ENCODE peak calls at places on chromosomes 4 and X, in seven cellular contexts. X, S, Z, D, O, G and J are unnamed samples.

GRCh38 chr4:94897023-94897422 is 139.3 kb downstream of the BMPR1B start:
- DNase-seq in Z (no peak), G (no peak), X (no peak), O (no peak), S (peak), D (no peak), J (no peak)

GRCh38 chr4:184824776-184825393 is 883 bp downstream of the ACSL1 start:
- DNase-seq in X (no peak), S (no peak), G (peak), Z (peak), O (no peak), D (no peak), J (no peak)

GRCh38 chr4:17027495-17027894 is 129.1 kb upstream of the LDB2 start:
- DNase-seq in D (no peak), G (peak), O (no peak), Z (no peak), X (no peak), S (no peak), J (peak)

GRCh38 chrX:135295238-135295943 is 13.9 kb upstream of the ETDC start:
- DNase-seq in X (peak), Z (peak), G (peak), O (peak), D (peak), S (peak), J (peak)

GRCh38 chr4:7287918-7288280 is 95.6 kb downstream of the SORCS2 start:
- DNase-seq in G (no peak), X (no peak), Z (no peak), D (no peak), S (no peak), O (no peak), J (no peak)

GRCh38 chr4:125590158-125590557 is 275.4 kb downstream of the FAT4 start:
- DNase-seq in S (no peak), X (no peak), O (no peak), G (no peak), D (no peak), Z (no peak), J (no peak)

GRCh38 chrX:55342533-55343501 is 78.1 kb upstream of the PAGE3 start:
- DNase-seq in X (peak), G (no peak), Z (peak), D (peak), S (peak), O (no peak), J (no peak)

GRCh38 chrX:69145714-69146113 is 19.5 kb downstream of the PJA1 start:
- DNase-seq in S (no peak), O (no peak), G (no peak), X (no peak), D (no peak), Z (peak), J (no peak)

GRCh38 chr4:72302981-72303704 is 265.9 kb downstream of the ADAMTS3 start:
- DNase-seq in D (peak), S (peak), G (peak), O (peak), Z (peak), X (peak), J (peak)

GRCh38 chr4:147740176-147740575 is 8.3 kb downstream of the ARHGAP10 start:
- DNase-seq in X (no peak), G (no peak), S (no peak), D (no peak), Z (no peak), O (no peak), J (no peak)

GRCh38 chr4:150375025-150375424 is 206.9 kb upstream of the MAB21L2 start:
- DNase-seq in S (no peak), G (no peak), X (no peak), D (no peak), O (no peak), Z (no peak), J (no peak)

GRCh38 chr4:5399790-5400421 is 308.5 kb downstream of the EVC2 start:
- DNase-seq in Z (peak), S (peak), O (peak), D (peak), X (peak), G (peak), J (peak)

GRCh38 chr4:186781032-186781917 is 57.6 kb upstream of the FAT1 start:
- DNase-seq in S (no peak), D (no peak), X (no peak), O (no peak), Z (no peak), G (peak), J (peak)

GRCh38 chr4:7389101-7389701 is 45.5 kb downstream of the PSAPL1 start:
- DNase-seq in X (peak), S (no peak), D (peak), O (no peak), Z (no peak), G (no peak), J (no peak)

GRCh38 chrX:154458954-154459829 is 1.1 kb downstream of the PLXNA3 start:
- DNase-seq in X (no peak), O (no peak), D (no peak), G (no peak), S (peak), Z (no peak), J (no peak)

GRCh38 chr4:113088050-113088449 is 38.6 kb downstream of the ANK2 start:
- DNase-seq in D (no peak), S (no peak), X (no peak), Z (no peak), O (no peak), G (no peak), J (no peak)

GRCh38 chrX:94204524-94204923 is 530.5 kb downstream of the FAM133A start:
- DNase-seq in D (no peak), S (peak), O (no peak), G (no peak), Z (peak), X (no peak), J (no peak)

GRCh38 chrX:23513121-23513520 is 154.2 kb upstream of the PRDX4 start:
- DNase-seq in X (peak), D (no peak), G (no peak), O (no peak), S (peak), Z (no peak), J (no peak)

GRCh38 chr4:183124228-183124627 is 25.2 kb downstream of the WWC2 start:
- DNase-seq in G (no peak), S (no peak), O (no peak), Z (no peak), X (no peak), D (no peak), J (no peak)

GRCh38 chr4:183129125-183129524 is 30.1 kb downstream of the WWC2 start:
- DNase-seq in D (no peak), X (no peak), Z (no peak), G (no peak), O (no peak), S (no peak), J (no peak)

GRCh38 chr4:183130328-183131155 is 31.5 kb downstream of the WWC2 start:
- DNase-seq in O (no peak), Z (peak), G (no peak), S (no peak), X (no peak), D (no peak), J (peak)

GRCh38 chr4:183129675-183130074 is 30.6 kb downstream of the WWC2 start:
- DNase-seq in G (no peak), X (no peak), O (no peak), Z (no peak), S (no peak), D (no peak), J (no peak)

DNA sequence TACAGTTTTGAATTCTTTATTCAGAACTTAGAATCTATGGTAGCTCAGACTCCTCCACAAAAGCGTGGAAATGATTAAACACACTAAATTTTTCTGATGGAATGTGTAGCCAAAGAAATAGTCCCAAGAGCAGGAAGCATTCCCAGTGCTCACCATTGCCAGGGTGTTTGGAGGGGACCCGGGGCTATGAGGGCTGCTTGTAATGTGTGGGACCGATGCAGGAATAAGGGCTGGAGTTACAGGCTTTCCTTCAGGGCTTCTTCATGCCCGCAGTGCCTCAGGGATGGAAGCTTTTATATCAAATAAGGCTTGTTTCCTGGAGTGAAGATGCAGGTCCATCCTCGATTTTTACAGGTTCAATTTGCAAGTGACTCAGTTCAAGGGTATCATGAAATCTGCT is 25.8 kb downstream of the WWC2 start:
- DNase-seq in G (no peak), D (no peak), S (no peak), Z (peak), O (no peak), X (no peak), J (no peak)
- H2BK5ac ChIP-seq in G (no peak), D (no peak), S (no peak), Z (no peak), O (no peak), X (no peak), J (no peak)

DNA sequence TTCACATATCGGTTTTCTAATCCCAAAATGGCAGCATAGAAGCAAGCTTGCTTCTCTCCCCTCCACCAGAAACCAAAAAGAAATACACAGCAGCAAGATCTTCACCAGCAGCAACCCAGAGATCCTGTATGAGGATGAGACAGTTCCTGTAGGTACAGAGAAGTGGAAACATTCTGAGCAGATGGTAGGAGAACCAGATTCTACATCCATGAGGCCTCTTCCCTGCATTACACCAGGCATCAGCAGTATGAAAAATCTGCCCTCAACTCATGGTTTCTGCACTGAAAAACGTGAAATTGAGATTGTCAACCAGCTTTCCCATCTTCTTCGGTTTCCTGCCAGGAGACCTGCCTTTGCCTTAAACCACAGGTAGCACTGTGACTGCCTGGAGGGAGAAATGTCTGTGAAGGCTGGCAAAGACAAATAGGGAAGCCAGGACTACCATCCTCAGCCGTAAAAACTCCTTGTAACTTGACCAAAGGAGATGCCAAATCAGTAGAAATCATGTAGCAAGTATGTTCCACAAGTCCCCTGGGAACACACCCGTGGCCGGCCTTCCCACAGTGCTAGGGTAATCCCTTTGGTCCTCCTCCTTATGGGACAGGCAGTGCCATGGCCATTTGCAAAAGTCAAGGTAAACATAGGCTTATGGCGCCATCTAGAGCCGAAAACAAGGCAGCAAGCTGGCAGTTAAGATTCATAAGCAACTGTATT is 24.0 kb upstream of the MTHFD2L start:
- DNase-seq in X (peak), O (peak), D (peak), G (peak), Z (peak), S (peak), J (peak)
- H2BK5ac ChIP-seq in X (no peak), O (no peak), D (peak), G (no peak), Z (no peak), S (no peak), J (no peak)

DNA sequence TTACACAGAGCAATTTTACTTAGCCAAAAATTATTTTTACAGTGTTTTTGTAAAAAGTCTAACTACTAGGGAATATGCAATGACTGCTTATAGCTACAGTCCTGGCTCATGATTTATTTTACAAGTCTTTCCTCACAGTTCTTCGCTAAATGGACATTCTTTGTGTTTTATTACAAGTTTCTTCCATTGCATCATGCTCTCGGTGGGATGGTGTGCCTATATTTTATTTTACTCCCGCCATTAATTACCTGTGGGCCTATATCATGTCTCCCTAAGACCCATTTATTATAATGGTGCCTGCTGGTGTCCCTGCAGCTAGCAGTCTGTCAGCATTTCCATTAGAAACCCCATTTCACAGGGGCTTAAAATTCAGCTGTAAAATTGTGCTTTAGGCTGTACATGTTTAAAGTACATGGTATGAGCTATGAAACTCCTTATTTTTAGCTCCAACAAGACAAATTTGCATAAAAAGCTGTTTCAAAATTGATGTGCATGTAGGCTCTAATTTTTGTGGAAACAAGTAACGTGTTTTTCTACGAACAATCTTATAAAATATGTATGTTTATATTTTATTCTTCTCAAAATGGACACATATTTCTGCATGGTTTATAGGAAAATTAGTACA is 227.4 kb downstream of the SLC7A11 start:
- DNase-seq in G (no peak), X (no peak), O (no peak), D (no peak), S (no peak), Z (no peak), J (no peak)
- H2BK5ac ChIP-seq in G (no peak), X (no peak), O (no peak), D (no peak), S (no peak), Z (no peak), J (no peak)

DNA sequence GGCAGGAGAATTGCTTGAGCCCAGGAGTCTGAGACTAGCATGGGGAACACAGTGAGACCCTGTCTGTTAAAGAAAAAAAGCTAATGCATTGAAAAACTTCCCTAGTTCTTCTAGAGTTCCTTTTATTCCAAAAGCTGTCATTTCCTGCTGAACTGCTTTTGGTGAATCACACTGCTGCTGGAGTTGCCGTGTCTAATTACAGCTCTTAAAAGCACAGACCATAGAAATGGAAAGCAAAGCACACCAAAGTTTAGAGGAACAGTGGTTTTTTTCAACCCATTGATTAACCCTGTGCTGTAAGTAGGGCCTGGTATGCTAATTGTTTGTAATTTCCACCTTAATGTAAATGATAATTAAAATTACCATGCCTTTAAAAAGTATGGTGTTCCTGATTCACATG is 52.4 kb downstream of the SEPTIN11 start:
- DNase-seq in Z (peak), S (no peak), X (no peak), O (peak), D (no peak), G (peak), J (peak)
- H2BK5ac ChIP-seq in Z (no peak), S (no peak), X (no peak), O (no peak), D (no peak), G (peak), J (peak)

DNA sequence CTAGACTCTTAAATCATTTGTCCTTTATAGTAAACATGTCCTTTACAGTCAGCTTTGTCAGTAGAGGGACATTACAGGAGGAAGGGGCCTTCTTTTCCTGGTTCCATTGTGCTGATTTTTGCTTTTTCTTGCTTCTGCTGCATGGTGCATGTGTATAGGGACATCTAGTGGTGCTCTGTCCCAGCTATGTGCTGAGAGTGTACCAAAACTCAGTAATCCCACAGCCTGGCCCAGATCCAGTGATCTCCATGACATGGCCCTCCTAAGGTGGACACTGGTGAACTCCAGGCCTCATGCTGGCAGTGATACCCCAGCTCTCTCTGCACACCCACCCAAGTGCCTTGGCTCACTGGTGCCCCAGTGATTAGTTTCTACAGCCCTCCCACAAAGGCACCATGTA is 45.2 kb downstream of the MAGEB17 start:
- DNase-seq in G (peak), X (peak), D (no peak), Z (no peak), O (no peak), S (peak), J (peak)
- H2BK5ac ChIP-seq in G (no peak), X (no peak), D (peak), Z (no peak), O (no peak), S (peak), J (no peak)

GRCh38 chr4:102473476-102473875 is 27.7 kb upstream of the NFKB1 start:
- DNase-seq in G (no peak), X (no peak), O (no peak), D (no peak), S (no peak), Z (no peak), J (no peak)

GRCh38 chr4:102478186-102478585 is 23.0 kb upstream of the NFKB1 start:
- DNase-seq in X (peak), S (no peak), Z (no peak), O (no peak), G (no peak), D (no peak), J (no peak)

GRCh38 chr4:102472441-102473013 is 28.6 kb upstream of the NFKB1 start:
- DNase-seq in X (no peak), D (no peak), O (no peak), G (no peak), S (no peak), Z (no peak), J (no peak)

GRCh38 chr4:102477657-102478056 is 23.5 kb upstream of the NFKB1 start:
- DNase-seq in O (no peak), G (peak), S (no peak), D (no peak), X (no peak), Z (no peak), J (peak)

DNA sequence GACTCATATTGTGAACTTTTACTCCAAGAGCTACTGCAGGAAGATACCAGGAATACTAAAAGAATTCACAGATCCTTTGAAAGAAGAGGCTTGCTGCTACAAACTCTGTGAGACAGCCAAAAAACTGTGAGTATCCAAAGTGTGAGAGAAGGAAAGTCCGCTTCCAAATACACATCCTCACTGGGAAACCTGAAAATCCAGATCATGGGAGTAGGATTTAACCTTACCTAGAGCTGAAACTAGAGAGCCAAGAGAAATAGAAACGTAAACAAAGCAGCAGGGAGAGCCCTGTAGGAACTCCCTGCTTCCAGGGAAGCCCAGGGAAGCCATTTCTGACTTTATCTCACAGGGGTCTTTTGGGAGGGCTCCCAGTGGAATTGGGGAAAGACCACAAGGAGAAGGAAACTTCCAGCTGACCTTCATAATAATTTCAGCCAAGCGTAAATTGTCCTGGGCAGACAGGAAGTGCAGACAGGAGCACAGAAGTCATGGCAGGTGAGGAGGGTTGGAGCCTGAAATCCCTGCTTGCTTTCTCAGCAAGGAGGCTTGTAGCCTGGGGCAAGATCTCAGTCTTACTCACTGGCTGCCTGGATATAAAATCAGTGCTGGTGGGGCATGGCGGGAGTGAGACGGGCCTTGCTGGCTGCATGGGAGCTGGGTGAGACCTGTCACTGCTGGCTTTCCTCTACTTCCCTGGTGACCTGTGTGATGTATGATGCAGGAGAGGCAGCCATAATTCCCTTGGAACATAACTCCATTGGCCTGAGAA is 26.2 kb upstream of the NFKB1 start:
- DNase-seq in G (no peak), D (no peak), X (no peak), Z (peak), O (no peak), S (peak), J (no peak)
- H2BK5ac ChIP-seq in G (no peak), D (no peak), X (no peak), Z (no peak), O (no peak), S (no peak), J (no peak)

DNA sequence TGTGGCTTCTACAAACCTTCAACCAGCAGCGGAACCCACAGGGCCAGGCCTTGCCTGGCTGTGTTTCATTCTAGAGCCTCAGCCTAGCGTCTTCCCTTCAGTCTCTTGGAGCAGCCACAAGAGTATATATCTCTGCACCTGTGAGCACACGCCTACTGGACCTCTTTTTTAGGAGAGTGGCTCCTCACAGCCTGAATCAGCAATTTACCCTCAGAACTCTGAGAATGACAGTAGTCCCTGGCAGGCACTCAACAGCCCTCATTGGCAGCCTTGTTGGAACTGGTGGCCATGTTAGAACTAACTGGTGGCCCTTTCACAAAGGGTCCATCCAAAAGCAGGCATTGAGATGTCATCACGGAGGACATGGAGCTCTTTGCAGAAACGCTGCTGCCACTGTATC is 138.9 kb downstream of the BCOR start:
- DNase-seq in D (no peak), X (no peak), G (no peak), O (no peak), Z (no peak), S (no peak), J (no peak)
- H2BK5ac ChIP-seq in D (no peak), X (no peak), G (no peak), O (no peak), Z (no peak), S (no peak), J (no peak)

DNA sequence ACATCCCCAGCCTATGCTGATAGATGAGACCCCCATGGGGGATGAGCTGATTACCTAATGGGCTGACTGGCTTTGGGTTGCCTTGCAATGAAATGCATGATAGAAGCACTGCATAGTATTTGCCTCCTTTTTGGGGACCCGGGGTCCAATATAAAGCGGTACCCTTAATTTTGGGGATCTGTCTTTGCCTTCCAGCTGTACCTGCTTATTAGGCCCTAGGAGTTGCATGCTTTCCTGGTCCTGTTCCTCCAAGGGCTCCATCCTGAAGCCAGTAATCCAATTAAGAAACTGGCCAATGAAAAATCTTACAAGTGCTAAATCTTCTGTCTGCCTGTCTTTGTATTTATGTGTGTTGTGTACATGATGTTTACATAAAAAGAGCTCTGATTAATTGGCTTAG is 791.6 kb downstream of the TRIML1 start:
- DNase-seq in S (peak), O (peak), X (no peak), G (peak), D (peak), Z (no peak), J (no peak)
- H2BK5ac ChIP-seq in S (no peak), O (no peak), X (no peak), G (no peak), D (no peak), Z (no peak), J (no peak)